ENCODE peak calls at places on chromosome 9, in four cellular contexts. R is HepG2, W is GM12878, Q is K562. V is an unnamed sample.

GRCh38 chr9:108086624-108087023 is 597.1 kb upstream of the KLF4 start:
- DNase-seq in R (no peak), W (no peak), Q (no peak), V (no peak)

GRCh38 chr9:35811364-35812024 is 568 bp downstream of the SPAG8 start:
- DNase-seq in R (no peak), W (no peak), Q (no peak), V (no peak)

GRCh38 chr9:28064241-28064640 is 491.0 kb upstream of the C9orf72 start:
- DNase-seq in R (no peak), W (no peak), Q (no peak), V (no peak)

GRCh38 chr9:88710449-88710848 is 175.5 kb downstream of the NXNL2 start:
- DNase-seq in R (no peak), W (no peak), Q (no peak), V (no peak)

GRCh38 chr9:99811172-99811571 is 10.5 kb upstream of the NR4A3 start:
- DNase-seq in R (no peak), W (no peak), Q (no peak), V (no peak)

GRCh38 chr9:130939405-130939941 is 426 bp upstream of the FIBCD1 start:
- DNase-seq in R (no peak), W (no peak), Q (no peak), V (peak; percentile 39)

GRCh38 chr9:13113201-13113600 is 166.3 kb downstream of the MPDZ start:
- DNase-seq in R (no peak), W (no peak), Q (no peak), V (no peak)

GRCh38 chr9:97696025-97696822 is 916 bp downstream of the XPA start:
- DNase-seq in R (peak; percentile 5), W (no peak), Q (no peak), V (no peak)

GRCh38 chr9:18314321-18314720 is 159.6 kb upstream of the ADAMTSL1 start:
- DNase-seq in R (no peak), W (no peak), Q (no peak), V (no peak)

GRCh38 chr9:89428901-89429890 is 68.7 kb downstream of the SEMA4D start:
- DNase-seq in R (no peak), W (no peak), Q (peak; percentile 51), V (no peak)

GRCh38 chr9:131019387-131020239 is 10.6 kb downstream of the LAMC3 start:
- DNase-seq in R (no peak), W (no peak), Q (peak; percentile 63), V (no peak)

GRCh38 chr9:108160039-108160438 is 670.5 kb upstream of the KLF4 start:
- DNase-seq in R (no peak), W (no peak), Q (no peak), V (no peak)

GRCh38 chr9:97990259-97990658 is 7.1 kb downstream of the ANP32B start:
- DNase-seq in R (no peak), W (no peak), Q (peak; percentile 28), V (no peak)

GRCh38 chr9:83937861-83938455 is 16.7 kb upstream of the KIF27 start:
- DNase-seq in R (peak; percentile 68), W (no peak), Q (peak; percentile 51), V (peak; percentile 64)

GRCh38 chr9:129697111-129697955 is 31.9 kb downstream of the PRRX2 start:
- DNase-seq in R (no peak), W (no peak), Q (peak; percentile 51), V (peak; percentile 79)

GRCh38 chr9:99427252-99427651 is 205.2 kb downstream of the SEC61B start:
- DNase-seq in R (no peak), W (no peak), Q (no peak), V (no peak)

GRCh38 chr9:129665814-129666511 is 516 bp downstream of the PRRX2 start:
- DNase-seq in R (no peak), W (no peak), Q (peak; percentile 11), V (no peak)

GRCh38 chr9:37942616-37943328 is 38.8 kb upstream of the SLC25A51 start:
- DNase-seq in R (no peak), W (no peak), Q (no peak), V (no peak)

DNA sequence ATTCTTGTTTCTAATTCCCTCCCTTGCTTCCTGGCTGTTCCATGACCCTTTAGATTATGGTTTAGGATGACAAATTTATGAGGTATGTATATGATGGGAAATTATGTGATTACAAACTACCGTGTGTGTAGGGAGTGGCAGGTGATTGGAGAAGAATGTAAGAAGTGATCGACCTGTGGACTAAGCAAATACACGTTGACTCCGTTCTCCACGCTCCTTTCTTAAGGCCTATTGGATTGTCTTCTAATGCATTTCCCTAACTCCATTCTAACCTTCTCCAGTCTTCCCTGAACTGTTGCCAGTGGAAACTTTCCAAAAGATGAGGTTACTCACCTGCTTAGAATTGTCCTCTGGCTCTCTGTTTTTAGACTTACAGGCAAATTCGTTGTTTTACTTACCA is 36.6 kb downstream of the MVB12B start:
- DNase-seq in R (no peak), W (no peak), Q (no peak), V (no peak)
- TF ChIP-seq FOXK2 in R (no peak), W (no peak), Q (no peak), V (no peak)

DNA sequence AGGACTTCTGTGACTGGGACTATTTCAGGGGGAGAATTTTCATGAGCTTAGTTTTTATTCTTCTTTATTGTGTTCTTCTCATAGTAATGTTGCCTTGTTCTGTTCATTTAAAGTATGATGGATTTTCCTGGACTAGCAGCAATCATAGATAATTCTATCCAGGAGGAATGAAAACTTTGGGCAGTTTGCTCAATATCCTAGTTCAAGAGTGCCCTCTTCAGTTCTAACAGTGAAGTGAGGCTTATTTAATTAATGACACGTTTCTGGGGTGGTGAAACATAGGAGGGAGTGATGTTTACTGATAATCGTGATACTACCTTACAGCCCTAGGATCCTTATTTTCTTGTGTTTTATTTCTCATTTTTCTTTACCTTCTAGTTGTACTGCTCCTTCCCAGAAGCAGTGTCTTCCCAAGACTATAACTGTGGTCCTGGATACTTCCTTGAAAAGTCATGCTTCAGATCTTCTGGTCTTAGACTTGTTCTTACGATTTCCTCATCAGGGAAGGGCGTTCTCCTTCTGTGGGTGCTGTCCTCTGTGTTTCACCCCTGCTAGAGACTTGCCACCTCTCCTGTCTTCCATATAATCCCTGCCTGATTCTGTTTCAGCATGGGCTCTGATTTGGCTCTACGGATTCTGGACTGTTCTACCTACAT is 57.4 kb downstream of the CFAP95 start:
- DNase-seq in R (peak; percentile 43), W (no peak), Q (no peak), V (peak; percentile 35)
- TF ChIP-seq BHLHE40 in R (no peak), W (no peak), Q (no peak), V (no peak)

GRCh38 chr9:72005451-72005850 is 55.0 kb downstream of the C9orf57 start:
- DNase-seq in R (no peak), W (no peak), Q (no peak), V (no peak)

GRCh38 chr9:72006481-72006880 is 53.9 kb downstream of the C9orf57 start:
- DNase-seq in R (no peak), W (no peak), Q (no peak), V (no peak)
- TF ChIP-seq TARDBP in R (no peak), W (no peak), Q (no peak), V (no peak)

GRCh38 chr9:7760014-7760415 is 39.6 kb downstream of the DMAC1 start:
- DNase-seq in R (no peak), W (no peak), Q (no peak), V (no peak)
- TF ChIP-seq FOXK2 in R (no peak), W (no peak), Q (no peak), V (no peak)

GRCh38 chr9:109771084-109771483 is 8.9 kb upstream of the PALM2AKAP2 start:
- DNase-seq in R (no peak), W (no peak), Q (no peak), V (no peak)
- TF ChIP-seq BHLHE40 in R (no peak), W (no peak), Q (no peak), V (no peak)

DNA sequence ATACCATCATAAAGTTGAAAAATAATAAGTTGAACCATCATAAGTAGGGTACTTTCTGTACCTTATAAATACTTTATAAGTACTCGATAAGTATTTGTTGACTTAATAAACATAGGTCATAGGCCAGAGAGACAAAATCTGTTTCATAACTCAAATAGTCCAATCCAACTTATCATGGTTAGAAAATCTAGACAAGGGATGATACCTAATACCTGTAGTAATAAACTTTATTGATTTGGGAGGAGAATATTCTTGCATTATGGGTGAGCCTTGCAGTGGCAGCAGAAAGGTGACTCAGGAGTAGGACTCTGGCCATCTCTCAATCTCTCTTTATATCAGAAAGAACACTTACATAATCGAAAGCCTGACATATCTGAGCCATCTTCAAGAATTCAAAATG is 466.8 kb upstream of the GRIN3A start:
- DNase-seq in R (no peak), W (no peak), Q (no peak), V (no peak)
- TF ChIP-seq TARDBP in R (no peak), W (no peak), Q (no peak), V (no peak)

GRCh38 chr9:116275418-116276295 is 122.1 kb downstream of the PAPPA start:
- DNase-seq in R (no peak), W (no peak), Q (no peak), V (no peak)
- TF ChIP-seq FOXK2 in R (no peak), W (no peak), Q (no peak), V (no peak)

GRCh38 chr9:92966518-92966800 is 19.1 kb downstream of the FGD3 start:
- DNase-seq in R (no peak), W (no peak), Q (no peak), V (no peak)
- TF ChIP-seq BHLHE40 in R (no peak), W (no peak), Q (no peak), V (no peak)

DNA sequence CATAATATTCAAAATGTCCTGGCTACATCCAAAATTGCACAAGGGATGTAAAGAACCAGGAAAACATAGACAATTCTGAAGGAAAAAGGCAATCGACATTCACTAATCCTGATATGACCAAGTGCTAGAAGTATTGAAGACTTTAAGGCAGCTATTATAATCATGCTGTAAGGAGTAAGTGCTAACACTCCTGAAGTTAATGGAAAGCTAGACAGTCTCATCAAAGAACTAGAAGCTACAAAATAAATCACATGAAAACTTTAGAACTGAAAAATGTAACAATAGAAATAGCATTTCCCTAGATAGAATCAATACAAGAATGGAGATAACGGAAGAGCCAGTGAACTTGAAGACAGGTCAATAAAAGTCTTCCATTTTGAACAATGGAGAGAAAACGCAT is 18.5 kb downstream of the FCN1 start:
- DNase-seq in R (no peak), W (no peak), Q (no peak), V (no peak)
- TF ChIP-seq TARDBP in R (no peak), W (no peak), Q (no peak), V (no peak)

DNA sequence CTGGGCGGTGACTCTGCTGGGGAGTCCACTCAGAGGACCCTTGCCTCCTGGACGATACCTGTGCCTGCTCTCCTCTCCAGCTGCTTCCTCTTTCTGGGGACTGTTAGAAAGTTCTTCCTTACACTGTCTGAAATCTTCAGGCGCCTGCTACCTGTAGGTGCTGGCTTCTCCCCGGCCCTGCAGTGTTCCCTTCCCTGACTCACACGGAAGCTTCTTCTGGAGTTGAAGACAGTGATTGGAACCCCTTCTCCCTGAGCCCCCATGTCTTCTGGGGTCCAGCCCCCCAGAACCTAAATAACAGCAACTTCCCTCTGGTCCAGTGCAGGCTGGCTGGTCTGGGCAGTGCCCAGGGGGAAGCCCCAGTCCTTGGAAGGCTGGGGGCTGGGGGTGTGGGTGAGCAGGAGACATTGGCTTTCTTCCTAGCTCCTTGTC is 652 bp downstream of the GSN start:
- DNase-seq in R (no peak), W (no peak), Q (no peak), V (no peak)
- TF ChIP-seq FOXK2 in R (no peak), W (no peak), Q (no peak), V (no peak)

V was measured in HEK293T.